ENCODE peak calls at places on chromosomes 4 and X, in four cellular contexts. A is HuH-7.5, D is IMR-90, L is AG09309. K is an unnamed sample.

GRCh38 chrX:46770817-46771163 is 11.9 kb upstream of the SLC9A7 start:
- DNase-seq in L (peak; percentile 71), D (peak; percentile 90), A (no peak), K (no peak)

GRCh38 chrX:24495700-24496099 is 30.6 kb downstream of the PDK3 start:
- DNase-seq in L (no peak), A (no peak), D (no peak), K (no peak)

GRCh38 chr4:38753021-38753806 is 29.6 kb downstream of the TLR10 start:
- DNase-seq in L (peak; percentile 96), D (peak; percentile 99), A (no peak), K (no peak)

GRCh38 chrX:150715180-150715579 is 22.0 kb downstream of the MTMR1 start:
- DNase-seq in L (no peak), D (no peak), A (no peak), K (no peak)

GRCh38 chr4:101418055-101418454 is 70.7 kb upstream of the PPP3CA start:
- DNase-seq in A (no peak), D (no peak), L (no peak), K (no peak)

GRCh38 chrX:68939868-68940267 is 111.0 kb downstream of the EFNB1 start:
- DNase-seq in L (no peak), A (no peak), D (no peak), K (no peak)

GRCh38 chr4:99457270-99457669 is 22.1 kb upstream of the ADH7 start:
- DNase-seq in A (no peak), L (no peak), D (no peak), K (no peak)

GRCh38 chr4:121252224-121252806 is 88.2 kb upstream of the TNIP3 start:
- DNase-seq in D (peak; percentile 65), A (peak; percentile 18), L (peak; percentile 21), K (no peak)

GRCh38 chr4:174402470-174403176 is 118.9 kb downstream of the CEP44 start:
- DNase-seq in D (no peak), A (no peak), L (no peak), K (no peak)

K was measured in activated CD4-positive, alpha-beta T cell treated with anti-CD3 and anti-CD28 coated beads, Interleukin-2, amount 50 U/mL, for 24 hours.